ENCODE peak calls at places on chromosomes 7 and 10, in five cellular contexts. M, G, A, R and T are unnamed samples.

GRCh38 chr10:93028881-93029280 is 31.7 kb upstream of the CYP26C1 start:
- DNase-seq in G (no peak), A (peak), R (no peak), M (peak), T (no peak)

GRCh38 chr7:102836206-102836938 is 76.4 kb upstream of the LRRC17 start:
- DNase-seq in G (no peak), M (peak), R (no peak), A (peak), T (no peak)

GRCh38 chr7:158442260-158442659 is 145.4 kb downstream of the PTPRN2 start:
- DNase-seq in A (no peak), R (no peak), G (no peak), M (peak), T (no peak)

GRCh38 chr10:92965314-92965713 is 95.3 kb upstream of the CYP26C1 start:
- DNase-seq in R (no peak), M (peak), G (peak), A (peak), T (no peak)

GRCh38 chr10:24414597-24414996 is 205.7 kb downstream of the KIAA1217 start:
- DNase-seq in A (no peak), G (no peak), M (no peak), R (no peak), T (no peak)

GRCh38 chr7:159028456-159029401 is 115.9 kb downstream of the VIPR2 start:
- DNase-seq in G (no peak), R (peak), A (no peak), M (no peak), T (no peak)

GRCh38 chr10:100655760-100656421 is 89.5 kb upstream of the PAX2 start:
- DNase-seq in G (no peak), A (no peak), R (no peak), M (no peak), T (no peak)

GRCh38 chr7:92279429-92280031 is 33.8 kb downstream of the ANKIB1 start:
- DNase-seq in M (peak), A (no peak), G (no peak), R (no peak), T (no peak)

GRCh38 chr10:69385454-69386350 is 31.0 kb downstream of the TACR2 start:
- DNase-seq in A (no peak), R (no peak), G (no peak), M (no peak), T (no peak)

GRCh38 chr10:19417740-19418139 is 369.1 kb downstream of the MALRD1 start:
- DNase-seq in M (no peak), G (no peak), R (no peak), A (no peak), T (no peak)

GRCh38 chr7:94050046-94050445 is 45.9 kb upstream of the BET1 start:
- DNase-seq in A (no peak), M (no peak), R (no peak), G (no peak), T (peak)

GRCh38 chr10:118753331-118753730 is 1.4 kb downstream of the CACUL1 start:
- DNase-seq in M (no peak), R (no peak), G (no peak), A (peak), T (no peak)

GRCh38 chr10:5198386-5198785 is 1.7 kb downstream of the AKR1C4 start:
- DNase-seq in R (no peak), A (no peak), G (no peak), M (no peak), T (no peak)

GRCh38 chr10:78802866-78803265 is 265.9 kb upstream of the ZMIZ1 start:
- DNase-seq in R (no peak), G (no peak), A (peak), M (no peak), T (no peak)

GRCh38 chr7:40535678-40536077 is 400.9 kb downstream of the SUGCT start:
- DNase-seq in A (no peak), M (no peak), R (no peak), G (no peak), T (no peak)

GRCh38 chr10:132508497-132509443 is 28.8 kb upstream of the INPP5A start:
- DNase-seq in M (no peak), G (no peak), A (no peak), R (peak), T (peak)
- H3K27ac ChIP-seq in M (no peak), G (peak), A (no peak), R (no peak), T (no peak)

DNA sequence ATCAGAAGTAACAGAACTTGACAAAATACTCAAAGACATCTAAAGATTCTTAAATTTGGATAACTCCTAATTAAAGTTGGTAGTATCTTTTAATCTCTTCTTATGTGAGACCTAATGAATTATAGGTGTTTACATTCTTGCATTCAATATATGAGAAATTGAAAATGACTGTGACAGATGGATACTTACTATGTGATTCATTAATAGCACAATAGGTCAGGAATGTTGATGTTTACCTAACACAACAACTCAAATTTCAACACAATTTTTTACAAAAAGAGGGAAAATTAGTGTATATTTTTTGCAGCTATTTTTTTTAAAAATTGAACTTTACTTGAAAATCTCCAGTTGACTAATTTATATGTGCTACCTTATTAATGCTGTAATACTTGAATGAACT is 31.7 kb upstream of the MCU start:
- DNase-seq in G (no peak), A (no peak), R (no peak), M (no peak), T (no peak)
- H3K27ac ChIP-seq in G (no peak), A (no peak), R (no peak), M (no peak), T (no peak)

GRCh38 chr10:95435548-95436279 is 125.5 kb downstream of the SORBS1 start:
- DNase-seq in G (no peak), M (no peak), R (no peak), A (no peak), T (no peak)
- H3K27ac ChIP-seq in G (no peak), M (no peak), R (peak), A (no peak), T (peak)

DNA sequence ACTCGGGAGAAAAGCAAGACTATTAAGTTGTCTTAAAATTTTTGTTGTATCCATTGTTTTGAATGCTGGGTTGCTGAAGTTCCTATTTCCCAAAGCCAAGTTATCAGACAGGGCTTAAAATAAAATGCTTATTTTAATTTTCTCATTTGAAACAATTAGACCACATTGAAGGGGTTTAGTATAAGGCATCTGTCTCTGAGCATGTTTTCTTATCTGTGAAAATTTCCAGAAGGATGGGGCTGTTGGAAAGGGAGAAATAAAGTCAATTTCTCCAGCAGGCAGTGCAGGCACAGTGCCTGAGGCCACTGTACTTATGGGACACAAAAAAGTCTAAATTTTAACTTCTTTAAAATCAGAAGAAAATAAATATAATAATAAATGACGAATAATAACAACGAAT is 396.6 kb downstream of the KCNMA1 start:
- DNase-seq in R (no peak), M (no peak), A (no peak), G (no peak), T (no peak)
- H3K27ac ChIP-seq in R (no peak), M (no peak), A (no peak), G (no peak), T (no peak)

GRCh38 chr10:101660268-101660667 is 34.7 kb downstream of the FBXW4 start:
- DNase-seq in A (no peak), G (no peak), M (no peak), R (no peak), T (no peak)
- H3K27ac ChIP-seq in A (no peak), G (peak), M (no peak), R (no peak), T (no peak)

GRCh38 chr10:777913-778479 is 88.5 kb upstream of the DIP2C start:
- DNase-seq in A (no peak), M (no peak), R (peak), G (no peak), T (no peak)
- H3K27ac ChIP-seq in A (no peak), M (no peak), R (no peak), G (no peak), T (no peak)

GRCh38 chr7:30154111-30154587 is 19.4 kb downstream of the MTURN start:
- DNase-seq in A (no peak), R (no peak), G (no peak), M (no peak), T (no peak)
- H3K27ac ChIP-seq in A (no peak), R (no peak), G (no peak), M (no peak), T (no peak)